ENCODE peak calls at places on chromosomes 3 and 15, in four cellular contexts. N is body of pancreas, O is esophagus muscularis mucosa, Y is cardiac muscle cell. Q is an unnamed sample.

GRCh38 chr3:38827791-38828190 is 11.8 kb upstream of the SCN10A start:
- DNase-seq in N (no peak), O (peak; percentile 81), Y (no peak), Q (no peak)

GRCh38 chr3:138608322-138609214 is at the start of gene FAIM:
- DNase-seq in N (peak; percentile 82), O (peak; percentile 92), Y (peak; percentile 76), Q (peak; percentile 81)

GRCh38 chr3:158094917-158095301 is 11.3 kb downstream of the SHOX2 start:
- DNase-seq in N (no peak), O (no peak), Y (no peak), Q (no peak)

GRCh38 chr3:157151627-157152026 is 8.3 kb downstream of the CCNL1 start:
- DNase-seq in N (no peak), O (no peak), Y (no peak), Q (no peak)

GRCh38 chr15:99438691-99439523 is 126.9 kb upstream of the MEF2A start:
- DNase-seq in N (no peak), O (peak; percentile 62), Y (no peak), Q (peak; percentile 59)

GRCh38 chr3:122937745-122938144 is 89.8 kb downstream of the SEMA5B start:
- DNase-seq in N (no peak), O (no peak), Y (no peak), Q (no peak)

GRCh38 chr15:34109775-34110663 is 8.1 kb downstream of the PGBD4 start:
- DNase-seq in N (no peak), O (no peak), Y (peak; percentile 64), Q (no peak)

GRCh38 chr3:155019576-155019975 is 60.5 kb upstream of the MME start:
- DNase-seq in N (no peak), O (no peak), Y (peak; percentile 21), Q (no peak)

GRCh38 chr3:127754411-127755304 is 67.7 kb downstream of the MGLL start:
- DNase-seq in N (peak; percentile 51), O (no peak), Y (no peak), Q (no peak)

GRCh38 chr3:125147491-125147820 is 65.1 kb downstream of the SLC12A8 start:
- DNase-seq in N (no peak), O (no peak), Y (no peak), Q (no peak)

GRCh38 chr15:41869770-41870688 is 23.8 kb downstream of the SPTBN5 start:
- DNase-seq in N (no peak), O (no peak), Y (no peak), Q (no peak)

GRCh38 chr3:138686771-138687221 is 78.2 kb downstream of the FAIM start:
- DNase-seq in N (peak; percentile 60), O (no peak), Y (peak; percentile 91), Q (no peak)

GRCh38 chr15:81161215-81161673 is 27.2 kb downstream of the CFAP161 start:
- DNase-seq in N (no peak), O (no peak), Y (no peak), Q (no peak)

GRCh38 chr15:22808761-22809280 is 22.4 kb downstream of the NIPA1 start:
- DNase-seq in N (no peak), O (no peak), Y (no peak), Q (no peak)

GRCh38 chr3:58206406-58207011 is 4.3 kb downstream of the DNASE1L3 start:
- DNase-seq in N (no peak), O (no peak), Y (peak; percentile 38), Q (no peak)

GRCh38 chr3:195451373-195452000 is 8.7 kb upstream of the ACAP2 start:
- DNase-seq in N (no peak), O (no peak), Y (no peak), Q (no peak)

GRCh38 chr3:52620580-52620979 is 65.1 kb downstream of the PBRM1 start:
- DNase-seq in N (no peak), O (no peak), Y (no peak), Q (no peak)

GRCh38 chr3:171459130-171459941 is 869 bp downstream of the TNIK start:
- DNase-seq in N (peak; percentile 40), O (no peak), Y (peak; percentile 54), Q (peak; percentile 78)

GRCh38 chr3:11136871-11137626 is 17.2 kb upstream of the HRH1 start:
- DNase-seq in N (peak; percentile 31), O (peak; percentile 96), Y (peak; percentile 99), Q (peak; percentile 91)

GRCh38 chr15:29888651-29889050 is 66.4 kb upstream of the TJP1 start:
- DNase-seq in N (no peak), O (no peak), Y (peak; percentile 60), Q (no peak)

GRCh38 chr3:107846282-107846852 is 244.5 kb downstream of the CD47 start:
- DNase-seq in N (peak; percentile 62), O (no peak), Y (peak; percentile 81), Q (peak; percentile 78)

GRCh38 chr15:65791335-65792129 is 561 bp downstream of the DENND4A start:
- DNase-seq in N (peak; percentile 89), O (peak; percentile 94), Y (peak; percentile 58), Q (peak; percentile 86)

GRCh38 chr3:112000971-112001370 is 2.2 kb downstream of the TAGLN3 start:
- DNase-seq in N (no peak), O (peak; percentile 72), Y (no peak), Q (no peak)

GRCh38 chr15:56059716-56060115 is 66.3 kb upstream of the NEDD4 start:
- DNase-seq in N (no peak), O (no peak), Y (no peak), Q (no peak)

GRCh38 chr3:193134895-193135294 is 106.1 kb upstream of the PLAAT1 start:
- DNase-seq in N (peak; percentile 16), O (no peak), Y (peak; percentile 45), Q (no peak)
- H3K27me3 ChIP-seq in N (no peaks in the 10 kb centered on the region), O (no peaks in the 10 kb centered on the region), Y (no peaks in the 10 kb centered on the region), Q (no peaks in the 10 kb centered on the region)

GRCh38 chr3:71546781-71547180 is 36.7 kb downstream of the FOXP1 start:
- DNase-seq in N (no peak), O (no peak), Y (no peak), Q (no peak)
- H3K4me3 ChIP-seq in N (no peak overlapping the region), O (no peak overlapping the region), Y (no peak overlapping the region), Q (no peak overlapping the region)

GRCh38 chr3:133289322-133289721 is 110.5 kb upstream of the BFSP2 start:
- DNase-seq in N (no peak), O (no peak), Y (no peak), Q (no peak)

GRCh38 chr3:133293397-133294107 is 106.3 kb upstream of the BFSP2 start:
- DNase-seq in N (no peak), O (no peak), Y (no peak), Q (no peak)

GRCh38 chr3:133295199-133295901 is 104.5 kb upstream of the BFSP2 start:
- DNase-seq in N (no peak), O (no peak), Y (peak; percentile 19), Q (no peak)

GRCh38 chr3:133294253-133294652 is 105.6 kb upstream of the BFSP2 start:
- DNase-seq in N (no peak), O (no peak), Y (no peak), Q (no peak)

DNA sequence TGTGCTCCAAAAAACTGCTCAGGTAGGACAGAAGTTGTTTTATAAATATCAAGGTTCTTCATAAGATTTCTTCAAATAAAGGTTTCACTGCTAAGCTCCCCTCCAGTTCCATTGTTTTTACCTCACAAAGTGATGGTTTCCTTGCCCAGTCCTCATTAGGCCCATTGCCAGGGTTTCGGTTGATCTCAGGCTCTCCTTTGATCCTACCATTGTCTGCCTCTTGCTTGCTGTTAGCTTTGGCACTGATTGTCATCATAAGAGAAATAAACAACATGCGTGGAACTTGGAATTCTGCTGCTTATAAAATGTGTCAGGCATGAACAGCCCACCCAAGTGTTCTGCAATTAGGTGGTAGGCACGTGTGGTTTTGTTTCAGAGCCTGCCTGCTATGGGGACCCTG is 107.6 kb upstream of the BFSP2 start:
- DNase-seq in N (no peak), O (no peak), Y (no peak), Q (no peak)
- H3K4me1 ChIP-seq in N (no peaks in the 10 kb centered on the region), O (peaks cover 32% of the 10 kb centered on the region), Y (peaks cover 5% of the 10 kb centered on the region), Q (no peaks in the 10 kb centered on the region)

GRCh38 chr3:30700702-30701321 is 94.4 kb downstream of the TGFBR2 start:
- DNase-seq in N (no peak), O (no peak), Y (no peak), Q (no peak)
- H3K27me3 ChIP-seq in N (no peaks in the 10 kb centered on the region), O (no peaks in the 10 kb centered on the region), Y (no peaks in the 10 kb centered on the region), Q (no peaks in the 10 kb centered on the region)

DNA sequence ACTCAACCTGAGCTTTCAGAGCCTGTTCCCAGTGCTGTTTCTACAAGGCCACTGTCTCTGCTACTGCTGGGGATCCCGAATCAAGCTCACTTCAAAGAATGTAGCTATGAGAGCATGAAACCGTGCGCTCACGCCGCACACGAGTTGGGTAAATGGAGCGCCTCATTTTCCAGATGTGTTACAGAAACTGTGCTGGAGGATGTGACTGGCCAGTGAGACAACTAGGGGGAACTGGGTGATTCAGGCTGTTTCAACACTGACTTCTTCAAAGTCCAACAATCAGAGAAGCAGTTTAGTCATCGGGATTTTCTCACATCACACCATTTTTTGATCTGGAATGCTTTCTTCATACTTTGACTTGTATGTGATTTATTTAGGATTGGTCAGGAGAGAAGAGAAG is 3.5 kb downstream of the ZNF710 start:
- DNase-seq in N (peak; percentile 68), O (no peak), Y (peak; percentile 94), Q (no peak)
- H3K4me3 ChIP-seq in N (no peak overlapping the region), O (no peak overlapping the region), Y (no peak overlapping the region), Q (no peak overlapping the region)

GRCh38 chr3:46971742-46972141 is 4.8 kb downstream of the CCDC12 start:
- DNase-seq in N (no peak), O (no peak), Y (no peak), Q (no peak)

GRCh38 chr3:46968783-46969428 is 7.6 kb downstream of the CCDC12 start:
- DNase-seq in N (no peak), O (no peak), Y (no peak), Q (no peak)

GRCh38 chr3:46972396-46972795 is 4.1 kb downstream of the CCDC12 start:
- DNase-seq in N (no peak), O (no peak), Y (no peak), Q (no peak)

GRCh38 chr3:46971151-46971550 is 5.4 kb downstream of the CCDC12 start:
- DNase-seq in N (no peak), O (no peak), Y (no peak), Q (no peak)

DNA sequence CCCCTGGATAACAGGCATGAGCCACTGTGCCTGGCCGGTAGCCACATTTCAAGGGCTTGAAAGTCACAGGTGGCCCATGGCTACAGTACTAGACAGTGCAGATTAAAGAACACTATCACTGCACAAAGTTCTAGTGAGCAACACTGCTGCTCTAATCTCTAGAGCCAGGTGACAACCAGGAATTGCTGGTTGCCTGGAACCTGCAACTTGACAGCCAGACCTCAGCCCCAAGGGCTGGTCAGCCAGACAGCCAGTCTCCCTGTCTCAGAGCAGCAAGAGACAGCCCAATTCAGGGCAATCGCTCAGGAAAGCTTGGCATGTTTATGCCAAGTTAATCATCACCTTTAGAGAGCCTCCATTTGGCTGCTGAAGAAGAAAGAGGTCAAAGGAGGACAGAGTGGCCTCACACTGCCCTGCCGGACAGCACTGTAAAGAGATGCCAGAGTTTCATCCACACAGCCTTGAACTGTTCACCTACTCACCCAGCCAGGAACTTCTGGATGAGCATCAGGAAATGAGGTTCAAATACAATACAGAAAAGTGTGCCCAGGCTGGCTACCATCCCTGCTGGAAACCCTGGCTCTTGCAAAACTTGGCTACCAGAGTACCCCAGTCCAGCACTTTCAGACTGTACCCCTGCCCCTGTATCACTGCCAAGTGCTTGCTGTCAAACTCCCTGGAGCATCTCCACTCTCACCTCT is 6.0 kb downstream of the CCDC12 start:
- DNase-seq in N (peak; percentile 91), O (no peak), Y (peak; percentile 35), Q (no peak)
- H3K4me1 ChIP-seq in N (peaks cover 94% of the 10 kb centered on the region), O (peaks cover 91% of the 10 kb centered on the region), Y (peaks cover 15% of the 10 kb centered on the region), Q (peaks cover 4% of the 10 kb centered on the region)

Q was measured in aorta.